ENCODE peak calls at places on chromosomes 16 and 17, in five cellular contexts. Y, B, J, G and U are unnamed samples.

GRCh38 chr17:62968445-62968923 is 2.4 kb downstream of the TANC2 start:
- DNase-seq in Y (peak; percentile 89), B (peak; percentile 88), J (no peak), G (no peak), U (peak; percentile 91)

GRCh38 chr17:69869667-69870066 is 205.4 kb upstream of the KCNJ16 start:
- DNase-seq in Y (no peak), B (no peak), J (no peak), G (no peak), U (no peak)

GRCh38 chr17:50037321-50038107 is 18.4 kb upstream of the ITGA3 start:
- DNase-seq in Y (peak; percentile 93), B (no peak), J (no peak), G (no peak), U (peak; percentile 87)

GRCh38 chr17:57419940-57420522 is 163.7 kb downstream of the MSI2 start:
- DNase-seq in Y (no peak), B (no peak), J (no peak), G (no peak), U (no peak)

GRCh38 chr17:38558751-38559024 is 47.1 kb downstream of the SRCIN1 start:
- DNase-seq in Y (no peak), B (peak; percentile 36), J (no peak), G (no peak), U (no peak)

GRCh38 chr17:11642655-11643054 is 44.4 kb downstream of the DNAH9 start:
- DNase-seq in Y (no peak), B (no peak), J (no peak), G (peak; percentile 37), U (no peak)

GRCh38 chr16:22634913-22635312 is 124.2 kb downstream of the NPIPB5 start:
- DNase-seq in Y (no peak), B (no peak), J (no peak), G (no peak), U (no peak)

GRCh38 chr17:80730739-80731138 is 186.1 kb downstream of the RPTOR start:
- DNase-seq in Y (no peak), B (no peak), J (no peak), G (no peak), U (no peak)

GRCh38 chr16:85175724-85176233 is 63.5 kb upstream of the CIBAR2 start:
- DNase-seq in Y (no peak), B (no peak), J (no peak), G (no peak), U (no peak)